ENCODE peak calls at places on chromosome 10, in four cellular contexts. One of them, this sample, is unnamed.

GRCh38 chr10:104640339-104641149 is 546 bp upstream of the SORCS3 start:
- DNase-seq in GM12878: no peak
- DNase-seq in SK-N-SH: peak
- DNase-seq in H1: no peak
- DNase-seq in this sample: no peak

GRCh38 chr10:22230331-22230833 is 12.6 kb upstream of the EBLN1 start:
- DNase-seq in H1: no peak
- DNase-seq in GM12878: no peak
- DNase-seq in SK-N-SH: peak
- DNase-seq in this sample: no peak

GRCh38 chr10:21100190-21100589 is 203.1 kb upstream of the NEBL start:
- DNase-seq in GM12878: no peak
- DNase-seq in H1: no peak
- DNase-seq in SK-N-SH: peak
- DNase-seq in this sample: no peak

GRCh38 chr10:58776613-58777318 is 264.1 kb downstream of the BICC1 start:
- DNase-seq in GM12878: no peak
- DNase-seq in H1: no peak
- DNase-seq in SK-N-SH: no peak
- DNase-seq in this sample: no peak

GRCh38 chr10:117320050-117320665 is 55.1 kb downstream of the PDZD8 start:
- DNase-seq in GM12878: no peak
- DNase-seq in H1: no peak
- DNase-seq in SK-N-SH: peak
- DNase-seq in this sample: peak

GRCh38 chr10:54728511-54728910 is 72.5 kb downstream of the PCDH15 start:
- DNase-seq in SK-N-SH: no peak
- DNase-seq in H1: no peak
- DNase-seq in GM12878: no peak
- DNase-seq in this sample: no peak

GRCh38 chr10:95350212-95350829 is 59.5 kb upstream of the PDLIM1 start:
- DNase-seq in H1: no peak
- DNase-seq in GM12878: no peak
- DNase-seq in SK-N-SH: no peak
- DNase-seq in this sample: no peak

GRCh38 chr10:91665842-91666241 is 33.0 kb upstream of the PPP1R3C start:
- DNase-seq in SK-N-SH: no peak
- DNase-seq in H1: no peak
- DNase-seq in GM12878: no peak
- DNase-seq in this sample: no peak

GRCh38 chr10:22599636-22600228 is 114.6 kb downstream of the PIP4K2A start:
- DNase-seq in SK-N-SH: no peak
- DNase-seq in H1: no peak
- DNase-seq in GM12878: no peak
- DNase-seq in this sample: no peak

GRCh38 chr10:32061440-32061839 is 5.2 kb upstream of the KIF5B start:
- DNase-seq in H1: no peak
- DNase-seq in GM12878: no peak
- DNase-seq in SK-N-SH: no peak
- DNase-seq in this sample: no peak

GRCh38 chr10:32068569-32068968 is 12.3 kb upstream of the KIF5B start:
- DNase-seq in H1: no peak
- DNase-seq in SK-N-SH: no peak
- DNase-seq in GM12878: no peak
- DNase-seq in this sample: no peak

GRCh38 chr10:32060372-32060771 is 4.1 kb upstream of the KIF5B start:
- DNase-seq in GM12878: no peak
- DNase-seq in H1: no peak
- DNase-seq in SK-N-SH: no peak
- DNase-seq in this sample: no peak

GRCh38 chr10:32070645-32071044 is 14.4 kb upstream of the KIF5B start:
- DNase-seq in SK-N-SH: no peak
- DNase-seq in GM12878: no peak
- DNase-seq in H1: no peak
- DNase-seq in this sample: no peak

GRCh38 chr10:32065871-32066270 is 9.6 kb upstream of the KIF5B start:
- DNase-seq in GM12878: no peak
- DNase-seq in SK-N-SH: no peak
- DNase-seq in H1: no peak
- DNase-seq in this sample: no peak
- TF ChIP-seq NRF1 in GM12878: no peak
- TF ChIP-seq NRF1 in SK-N-SH: no peak
- TF ChIP-seq NRF1 in H1: no peak
- TF ChIP-seq NRF1 in this sample: no peak

GRCh38 chr10:51832652-51833383 is 133.4 kb upstream of the CSTF2T start:
- DNase-seq in SK-N-SH: no peak
- DNase-seq in H1: no peak
- DNase-seq in GM12878: peak
- DNase-seq in this sample: peak
- TF ChIP-seq NRF1 in SK-N-SH: no peak
- TF ChIP-seq NRF1 in H1: no peak
- TF ChIP-seq NRF1 in GM12878: no peak
- TF ChIP-seq NRF1 in this sample: no peak

GRCh38 chr10:14328881-14329280 is 1.8 kb downstream of the FRMD4A start:
- DNase-seq in H1: no peak
- DNase-seq in SK-N-SH: no peak
- DNase-seq in GM12878: no peak
- DNase-seq in this sample: no peak

GRCh38 chr10:14326581-14326980 is 4.1 kb downstream of the FRMD4A start:
- DNase-seq in SK-N-SH: no peak
- DNase-seq in H1: no peak
- DNase-seq in GM12878: no peak
- DNase-seq in this sample: no peak

GRCh38 chr10:14322531-14322930 is 8.2 kb downstream of the FRMD4A start:
- DNase-seq in GM12878: no peak
- DNase-seq in H1: no peak
- DNase-seq in SK-N-SH: no peak
- DNase-seq in this sample: no peak

GRCh38 chr10:14327535-14327934 is 3.2 kb downstream of the FRMD4A start:
- DNase-seq in H1: no peak
- DNase-seq in GM12878: no peak
- DNase-seq in SK-N-SH: peak
- DNase-seq in this sample: no peak

DNA sequence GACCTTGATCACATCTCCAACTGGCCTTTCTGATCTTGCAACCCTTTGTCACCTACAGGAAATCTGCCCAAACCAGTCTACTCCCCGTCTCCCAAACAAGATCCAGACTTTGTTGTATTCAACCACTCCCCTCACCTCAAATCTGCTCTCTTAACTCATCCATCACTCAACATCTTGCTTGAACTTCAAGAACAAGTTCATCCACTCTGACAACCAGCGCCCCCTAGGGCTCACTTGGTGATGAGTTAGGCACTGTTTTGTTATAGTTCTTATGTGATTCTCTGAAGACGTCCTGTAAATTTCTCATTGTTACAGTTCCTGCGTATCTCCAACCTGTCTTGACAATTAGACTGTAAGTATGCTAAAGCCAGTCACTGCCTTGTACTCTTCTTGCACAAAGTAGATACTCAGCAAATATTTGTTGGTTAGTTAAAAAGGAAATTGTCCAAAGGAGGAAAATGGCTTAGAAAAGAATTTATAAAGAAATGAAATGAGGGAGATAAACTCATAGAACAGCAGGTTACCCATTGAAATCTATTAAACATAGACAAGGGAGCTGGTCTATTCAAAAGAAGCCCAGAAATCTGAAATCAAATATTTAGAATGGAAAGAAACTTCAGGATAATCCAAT is 5.3 kb downstream of the FRMD4A start:
- DNase-seq in SK-N-SH: no peak
- DNase-seq in GM12878: no peak
- DNase-seq in H1: peak
- DNase-seq in this sample: peak
- TF ChIP-seq NRF1 in SK-N-SH: no peak
- TF ChIP-seq NRF1 in GM12878: no peak
- TF ChIP-seq NRF1 in H1: no peak
- TF ChIP-seq NRF1 in this sample: no peak

GRCh38 chr10:72587568-72587967 is 38.3 kb downstream of the MICU1 start:
- DNase-seq in SK-N-SH: no peak
- DNase-seq in GM12878: no peak
- DNase-seq in H1: no peak
- DNase-seq in this sample: no peak

GRCh38 chr10:72593963-72594362 is 31.9 kb downstream of the MICU1 start:
- DNase-seq in SK-N-SH: no peak
- DNase-seq in GM12878: no peak
- DNase-seq in H1: no peak
- DNase-seq in this sample: no peak

DNA sequence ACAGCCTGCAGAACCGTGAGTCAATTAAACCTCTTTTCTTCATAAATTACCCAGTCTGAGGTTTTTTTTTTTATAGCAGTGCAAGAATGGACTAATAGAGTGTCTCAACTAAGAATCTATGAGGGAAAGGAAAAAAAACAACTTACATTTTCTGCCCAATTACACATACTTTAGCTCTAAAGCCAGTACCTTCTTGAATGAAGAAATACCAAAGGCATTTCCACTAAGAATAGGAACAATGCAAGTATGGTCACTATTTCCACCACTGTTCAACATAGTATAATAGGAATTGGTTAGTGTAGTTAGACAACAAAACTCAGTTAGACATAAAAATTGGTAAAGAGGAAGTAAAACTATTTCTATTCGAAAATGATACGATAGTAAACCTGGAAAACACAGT is 37.6 kb downstream of the MICU1 start:
- DNase-seq in GM12878: no peak
- DNase-seq in SK-N-SH: no peak
- DNase-seq in H1: no peak
- DNase-seq in this sample: no peak
- TF ChIP-seq NRF1 in GM12878: no peak
- TF ChIP-seq NRF1 in SK-N-SH: no peak
- TF ChIP-seq NRF1 in H1: no peak
- TF ChIP-seq NRF1 in this sample: no peak

GRCh38 chr10:75978213-75978612 is 546.8 kb downstream of the LRMDA start:
- DNase-seq in H1: no peak
- DNase-seq in GM12878: no peak
- DNase-seq in SK-N-SH: no peak
- DNase-seq in this sample: no peak
- TF ChIP-seq NRF1 in H1: no peak
- TF ChIP-seq NRF1 in GM12878: no peak
- TF ChIP-seq NRF1 in SK-N-SH: no peak
- TF ChIP-seq NRF1 in this sample: no peak

GRCh38 chr10:87723500-87723899 is 63.8 kb downstream of the PAPSS2 start:
- DNase-seq in GM12878: no peak
- DNase-seq in H1: no peak
- DNase-seq in SK-N-SH: no peak
- DNase-seq in this sample: no peak

GRCh38 chr10:87722716-87723115 is 63.0 kb downstream of the PAPSS2 start:
- DNase-seq in H1: no peak
- DNase-seq in GM12878: no peak
- DNase-seq in SK-N-SH: no peak
- DNase-seq in this sample: no peak

GRCh38 chr10:87724789-87725188 is 65.1 kb downstream of the PAPSS2 start:
- DNase-seq in GM12878: no peak
- DNase-seq in H1: no peak
- DNase-seq in SK-N-SH: no peak
- DNase-seq in this sample: no peak

GRCh38 chr10:87720665-87721064 is 61.0 kb downstream of the PAPSS2 start:
- DNase-seq in H1: no peak
- DNase-seq in GM12878: no peak
- DNase-seq in SK-N-SH: no peak
- DNase-seq in this sample: no peak

GRCh38 chr10:87721781-87722180 is 62.1 kb downstream of the PAPSS2 start:
- DNase-seq in SK-N-SH: no peak
- DNase-seq in H1: no peak
- DNase-seq in GM12878: no peak
- DNase-seq in this sample: no peak
- TF ChIP-seq NRF1 in SK-N-SH: no peak
- TF ChIP-seq NRF1 in H1: no peak
- TF ChIP-seq NRF1 in GM12878: no peak
- TF ChIP-seq NRF1 in this sample: no peak

GRCh38 chr10:70679498-70679897 is 7.2 kb downstream of the ADAMTS14 start:
- DNase-seq in GM12878: no peak
- DNase-seq in SK-N-SH: peak
- DNase-seq in H1: no peak
- DNase-seq in this sample: no peak
- TF ChIP-seq NRF1 in GM12878: no peak
- TF ChIP-seq NRF1 in SK-N-SH: no peak
- TF ChIP-seq NRF1 in H1: no peak
- TF ChIP-seq NRF1 in this sample: no peak

GRCh38 chr10:46317889-46318288 is 31.1 kb downstream of the ANTXRL start:
- DNase-seq in H1: no peak
- DNase-seq in SK-N-SH: no peak
- DNase-seq in GM12878: no peak
- DNase-seq in this sample: no peak
- TF ChIP-seq NRF1 in H1: no peak
- TF ChIP-seq NRF1 in SK-N-SH: no peak
- TF ChIP-seq NRF1 in GM12878: no peak
- TF ChIP-seq NRF1 in this sample: no peak